ENCODE peak calls at places on chromosomes 7 and 10, in seven cellular contexts. H is K562, Z is HCT116, V is H1, D is SK-N-SH, G is HepG2, Q is GM12878. W is an unnamed sample.

GRCh38 chr7:98396768-98397167 is 4.1 kb downstream of the BAIAP2L1 start:
- DNase-seq in Q (no peak), Z (no peak), D (no peak), G (no peak), H (no peak), V (no peak), W (no peak)

GRCh38 chr7:96388620-96389383 is 66.9 kb upstream of the SLC25A13 start:
- DNase-seq in Q (no peak), G (no peak), D (no peak), V (no peak), H (no peak), Z (no peak), W (no peak)

GRCh38 chr7:17844514-17845196 is 95.6 kb downstream of the SNX13 start:
- DNase-seq in V (no peak), D (no peak), Q (no peak), H (no peak), G (no peak), Z (no peak), W (peak; percentile 35)

GRCh38 chr7:1679966-1680730 is 10.1 kb downstream of the ELFN1 start:
- DNase-seq in H (no peak), D (peak; percentile 20), Q (no peak), Z (no peak), G (no peak), V (no peak), W (no peak)

GRCh38 chr10:121702351-121703320 is 104.4 kb upstream of the FGFR2 start:
- DNase-seq in G (peak; percentile 3), H (no peak), D (no peak), Z (no peak), V (no peak), Q (no peak), W (no peak)

GRCh38 chr10:384538-385305 is 249.5 kb downstream of the ZMYND11 start:
- DNase-seq in V (no peak), Q (no peak), Z (no peak), G (no peak), D (no peak), H (no peak), W (no peak)

GRCh38 chr10:11472158-11472753 is 139.2 kb downstream of the USP6NL start:
- DNase-seq in V (peak; percentile 91), H (peak; percentile 71), D (peak; percentile 69), G (peak; percentile 44), Z (peak; percentile 37), Q (no peak), W (peak; percentile 82)

GRCh38 chr7:113504691-113505090 is 386.3 kb upstream of the SMIM30 start:
- DNase-seq in H (no peak), D (no peak), Z (no peak), G (no peak), Q (no peak), V (no peak), W (no peak)

GRCh38 chr10:100103581-100103980 is 21.9 kb upstream of the CPN1 start:
- DNase-seq in D (no peak), Q (no peak), G (no peak), H (no peak), Z (no peak), V (no peak), W (no peak)

GRCh38 chr7:116443101-116443523 is 56.4 kb upstream of the CAV2 start:
- DNase-seq in Q (no peak), D (peak; percentile 13), V (no peak), Z (peak; percentile 97), G (peak; percentile 6), H (no peak), W (no peak)

GRCh38 chr10:34885901-34886300 is 70.8 kb upstream of the PARD3 start:
- DNase-seq in D (no peak), Z (no peak), V (no peak), G (no peak), H (no peak), Q (no peak), W (no peak)

GRCh38 chr10:119726291-119727261 is 726 bp downstream of the INPP5F start:
- DNase-seq in D (peak; percentile 84), V (peak; percentile 84), G (no peak), Z (no peak), Q (no peak), H (peak; percentile 61), W (no peak)

GRCh38 chr7:24756989-24757798 is at the start of gene GSDME:
- DNase-seq in G (peak; percentile 58), H (peak; percentile 59), D (peak; percentile 96), Q (no peak), V (peak; percentile 82), Z (no peak), W (peak; percentile 45)

GRCh38 chr10:123986736-123987135 is 95.1 kb upstream of the CPXM2 start:
- DNase-seq in V (no peak), G (no peak), Q (no peak), Z (no peak), D (no peak), H (no peak), W (peak; percentile 84)

GRCh38 chr7:3995187-3995586 is 686.9 kb upstream of the FOXK1 start:
- DNase-seq in Z (no peak), H (peak; percentile 80), D (peak; percentile 52), G (peak; percentile 19), V (peak; percentile 91), Q (no peak), W (no peak)

GRCh38 chr10:59833810-59834209 is 72.5 kb downstream of the CCDC6 start:
- DNase-seq in G (no peak), Q (no peak), H (no peak), Z (no peak), V (no peak), D (no peak), W (no peak)

GRCh38 chr7:33388332-33388731 is 259.0 kb downstream of the BBS9 start:
- DNase-seq in V (no peak), Q (no peak), G (no peak), Z (no peak), H (no peak), D (no peak), W (no peak)

GRCh38 chr7:99112097-99112496 is 31.8 kb downstream of the SMURF1 start:
- DNase-seq in D (no peak), Z (no peak), Q (peak; percentile 39), V (no peak), H (no peak), G (no peak), W (no peak)

DNA sequence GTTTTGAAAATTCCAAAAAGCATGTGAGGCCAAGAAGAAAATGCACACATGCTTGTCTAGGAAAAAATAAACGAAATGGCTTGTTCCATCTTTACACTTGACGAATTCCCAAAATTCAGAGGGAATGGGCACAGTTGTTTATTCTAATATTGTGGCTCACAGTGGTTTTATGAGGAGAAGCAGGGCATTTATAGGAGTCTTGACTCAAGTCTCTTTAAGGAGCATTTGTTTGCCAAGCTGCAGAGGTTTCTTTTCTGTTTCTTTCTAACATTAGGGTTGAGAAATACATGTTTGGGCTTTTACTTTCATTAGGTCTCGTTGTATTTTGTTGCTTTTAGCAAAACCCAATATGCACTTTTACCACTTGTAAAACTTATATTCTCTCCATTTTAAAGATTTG is 527.5 kb upstream of the ANKRD30A start:
- DNase-seq in G (no peak), V (no peak), Q (no peak), H (no peak), D (no peak), Z (no peak), W (no peak)
- TF ChIP-seq JUND in G (no peak), V (no peak), Q (no peak), H (no peak), D (no peak), Z (no peak), W (no peak)

GRCh38 chr7:16491148-16491547 is 25.6 kb upstream of the SOSTDC1 start:
- DNase-seq in H (no peak), D (no peak), V (no peak), Z (no peak), Q (no peak), G (peak; percentile 23), W (no peak)

GRCh38 chr7:16494955-16495719 is 29.6 kb upstream of the SOSTDC1 start:
- DNase-seq in Z (no peak), G (no peak), V (no peak), H (no peak), D (no peak), Q (no peak), W (no peak)

GRCh38 chr7:16494551-16494950 is 29.0 kb upstream of the SOSTDC1 start:
- DNase-seq in Z (no peak), G (no peak), Q (no peak), H (no peak), D (no peak), V (no peak), W (no peak)

GRCh38 chr7:16492513-16493062 is 27.1 kb upstream of the SOSTDC1 start:
- DNase-seq in Z (no peak), H (no peak), V (no peak), G (peak; percentile 90), Q (no peak), D (no peak), W (peak; percentile 66)

GRCh38 chr7:16493266-16493665 is 27.7 kb upstream of the SOSTDC1 start:
- DNase-seq in V (no peak), G (no peak), Q (no peak), Z (no peak), D (no peak), H (no peak), W (no peak)
- TF ChIP-seq JUND in V (no peak), G (no peak), Q (no peak), Z (no peak), D (no peak), H (no peak), W (no peak)

DNA sequence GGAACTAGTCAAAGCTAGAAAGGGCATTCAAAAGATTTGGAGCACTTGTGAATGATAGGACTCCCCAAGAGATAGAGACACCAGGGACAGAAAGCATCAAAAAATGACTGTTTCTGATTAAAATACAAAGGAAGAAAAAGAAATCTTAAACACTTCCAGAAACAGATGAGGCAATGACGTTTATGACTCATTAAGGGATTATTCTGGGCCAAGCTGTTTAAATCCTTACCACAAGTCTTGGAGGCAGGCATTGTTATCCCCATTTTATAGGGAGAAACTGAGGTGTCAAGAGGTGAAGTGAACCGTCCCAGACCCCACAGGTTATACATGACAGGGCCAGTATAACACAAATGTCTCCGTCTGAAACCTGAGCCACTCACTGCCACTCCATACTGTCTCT is 68.3 kb upstream of the AMPH start:
- DNase-seq in V (no peak), G (no peak), D (no peak), Z (no peak), H (no peak), Q (no peak), W (no peak)
- TF ChIP-seq JUND in V (no peak), G (no peak), D (no peak), Z (no peak), H (no peak), Q (no peak), W (no peak)

DNA sequence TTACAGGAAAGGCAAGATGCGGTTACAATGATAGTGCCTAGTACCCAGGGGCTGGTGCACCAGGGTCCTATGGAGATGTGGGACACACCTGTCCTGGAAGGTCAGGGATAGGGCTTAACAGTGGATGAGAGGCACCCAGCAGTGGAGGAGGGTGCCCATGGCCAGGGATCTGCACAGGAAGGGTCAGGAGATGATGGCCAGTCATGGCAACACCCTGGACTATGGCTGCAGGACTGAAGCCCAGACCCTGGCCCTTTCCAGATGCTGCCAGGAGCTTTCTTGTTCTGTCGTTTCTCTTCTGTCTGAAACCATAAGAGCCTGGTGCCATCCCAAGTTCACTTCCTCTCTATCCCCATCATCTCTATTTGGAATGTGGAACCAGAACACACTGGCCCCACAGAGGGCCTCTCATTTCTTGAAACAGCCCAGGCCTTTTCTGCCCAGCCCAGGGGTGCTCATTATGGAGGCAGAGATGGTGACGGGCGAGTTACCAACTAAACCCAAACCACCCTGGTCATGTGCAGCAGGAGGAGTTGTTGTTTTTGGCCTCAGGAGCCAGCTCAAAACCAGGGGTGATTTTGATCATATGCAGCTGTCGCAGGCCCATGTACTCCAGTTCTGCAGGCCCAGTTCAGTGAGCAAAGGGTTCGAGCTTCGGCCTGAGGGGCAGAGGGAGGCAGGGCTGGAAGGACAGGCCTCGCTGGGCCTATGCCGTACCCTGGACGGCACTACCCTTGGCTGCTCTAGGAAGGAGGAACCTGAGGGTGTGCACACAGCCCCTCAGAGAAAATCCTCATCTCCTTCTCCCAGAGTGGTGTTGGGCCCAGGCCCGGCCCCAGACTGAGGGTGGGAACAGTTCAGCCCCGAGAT is 52.6 kb upstream of the GDF10 start:
- DNase-seq in G (no peak), D (no peak), Q (no peak), H (no peak), V (peak; percentile 37), Z (no peak), W (no peak)
- TF ChIP-seq JUND in G (no peak), D (no peak), Q (no peak), H (no peak), V (no peak), Z (no peak), W (no peak)